ENCODE peak calls at places on chromosomes 12 and 14, in seven cellular contexts. K, H, C, W, D, O and J are unnamed samples.

GRCh38 chr14:54637829-54638446 is 71.0 kb downstream of the SAMD4A start:
- DNase-seq in K (no peak), H (no peak), C (no peak), W (no peak), D (no peak), O (no peak), J (no peak)

GRCh38 chr14:64580451-64580850 is 30.7 kb downstream of the PPP1R36 start:
- DNase-seq in K (no peak), H (no peak), C (no peak), W (no peak), D (no peak), O (no peak), J (no peak)

GRCh38 chr12:122965356-122965755 is 907 bp downstream of the ABCB9 start:
- DNase-seq in K (no peak), H (no peak), C (no peak), W (no peak), D (no peak), O (no peak), J (peak)

GRCh38 chr14:64688801-64689200 is 15.4 kb upstream of the PLEKHG3 start:
- DNase-seq in K (no peak), H (no peak), C (no peak), W (no peak), D (no peak), O (peak), J (no peak)

GRCh38 chr12:111596985-111597730 is 2.0 kb downstream of the ATXN2 start:
- DNase-seq in K (peak), H (peak), C (peak), W (peak), D (peak), O (peak), J (peak)

GRCh38 chr14:64966976-64967375 is 5.2 kb downstream of the RAB15 start:
- DNase-seq in K (no peak), H (no peak), C (no peak), W (no peak), D (no peak), O (no peak), J (no peak)

GRCh38 chr12:93918900-93919299 is 229.5 kb upstream of the PLXNC1 start:
- DNase-seq in K (no peak), H (no peak), C (no peak), W (no peak), D (no peak), O (no peak), J (no peak)

GRCh38 chr12:55829967-55830600 is 697 bp upstream of the DNAJC14 start:
- DNase-seq in K (no peak), H (peak), C (peak), W (no peak), D (peak), O (peak), J (peak)

GRCh38 chr14:104048758-104049496 is 36.6 kb upstream of the ASPG start:
- DNase-seq in K (no peak), H (no peak), C (no peak), W (no peak), D (no peak), O (no peak), J (no peak)

GRCh38 chr14:32702571-32702970 is 236.1 kb upstream of the NPAS3 start:
- DNase-seq in K (peak), H (peak), C (peak), W (peak), D (no peak), O (no peak), J (no peak)

GRCh38 chr12:89960011-89960507 is 251.4 kb upstream of the ATP2B1 start:
- DNase-seq in K (no peak), H (no peak), C (no peak), W (no peak), D (no peak), O (no peak), J (no peak)

GRCh38 chr14:96237641-96238040 is 18.4 kb upstream of the BDKRB1 start:
- DNase-seq in K (no peak), H (no peak), C (no peak), W (no peak), D (no peak), O (no peak), J (no peak)

GRCh38 chr12:3145036-3145435 is 67.9 kb downstream of the TSPAN9 start:
- DNase-seq in K (no peak), H (peak), C (peak), W (no peak), D (no peak), O (no peak), J (no peak)

GRCh38 chr14:21300892-21301291 is 21.0 kb downstream of the RPGRIP1 start:
- DNase-seq in K (no peak), H (no peak), C (peak), W (no peak), D (peak), O (no peak), J (peak)

GRCh38 chr14:105051182-105052109 is 13.8 kb downstream of the GPR132 start:
- DNase-seq in K (no peak), H (no peak), C (no peak), W (no peak), D (no peak), O (no peak), J (no peak)

GRCh38 chr12:27861428-27862167 is 81.6 kb upstream of the MANSC4 start:
- DNase-seq in K (peak), H (no peak), C (peak), W (no peak), D (no peak), O (no peak), J (no peak)

GRCh38 chr14:25381498-25381897 is 331.6 kb upstream of the STXBP6 start:
- DNase-seq in K (no peak), H (no peak), C (no peak), W (no peak), D (no peak), O (no peak), J (peak)

GRCh38 chr12:27966870-27967269 is 5.7 kb downstream of the PTHLH start:
- DNase-seq in K (no peak), H (no peak), C (no peak), W (no peak), D (no peak), O (no peak), J (peak)

GRCh38 chr12:63066782-63067181 is 84.2 kb downstream of the AVPR1A start:
- DNase-seq in K (no peak), H (no peak), C (no peak), W (no peak), D (no peak), O (no peak), J (no peak)

GRCh38 chr14:77044776-77045569 is 16.5 kb upstream of the IRF2BPL start:
- DNase-seq in K (peak), H (no peak), C (peak), W (no peak), D (no peak), O (no peak), J (peak)

GRCh38 chr14:33376510-33376909 is 437.8 kb downstream of the NPAS3 start:
- DNase-seq in K (no peak), H (no peak), C (no peak), W (no peak), D (no peak), O (no peak), J (no peak)

GRCh38 chr14:88208858-88209257 is 114.2 kb downstream of the KCNK10 start:
- DNase-seq in K (no peak), H (no peak), C (no peak), W (no peak), D (no peak), O (no peak), J (no peak)

GRCh38 chr12:57893460-57894353 is 47.2 kb upstream of the CTDSP2 start:
- DNase-seq in K (peak), H (peak), C (peak), W (no peak), D (no peak), O (no peak), J (peak)